ENCODE peak calls at places on chromosomes 7 and 10, in six cellular contexts. One of them, this sample, is unnamed.

GRCh38 chr10:6310977-6311376 is 108.2 kb downstream of the PFKFB3 start:
- DNase-seq in Peyer's patch: no peak
- DNase-seq in A549: no peak
- DNase-seq in body of pancreas: no peak
- DNase-seq in upper lobe of left lung: no peak
- DNase-seq in adrenal gland: no peak
- DNase-seq in this sample: no peak

GRCh38 chr7:114865564-114865963 is 56.3 kb upstream of the MDFIC start:
- DNase-seq in upper lobe of left lung: peak
- DNase-seq in adrenal gland: peak
- DNase-seq in body of pancreas: peak
- DNase-seq in Peyer's patch: no peak
- DNase-seq in A549: peak
- DNase-seq in this sample: peak

GRCh38 chr10:11682267-11682683 is 59.9 kb upstream of the ECHDC3 start:
- DNase-seq in A549: no peak
- DNase-seq in upper lobe of left lung: no peak
- DNase-seq in Peyer's patch: no peak
- DNase-seq in body of pancreas: no peak
- DNase-seq in adrenal gland: no peak
- DNase-seq in this sample: no peak

GRCh38 chr10:115355162-115355760 is 262.1 kb downstream of the ATRNL1 start:
- DNase-seq in upper lobe of left lung: no peak
- DNase-seq in body of pancreas: peak
- DNase-seq in A549: peak
- DNase-seq in Peyer's patch: no peak
- DNase-seq in adrenal gland: peak
- DNase-seq in this sample: peak

GRCh38 chr7:133480868-133481267 is 228.0 kb downstream of the EXOC4 start:
- DNase-seq in Peyer's patch: no peak
- DNase-seq in adrenal gland: no peak
- DNase-seq in A549: no peak
- DNase-seq in body of pancreas: no peak
- DNase-seq in upper lobe of left lung: no peak
- DNase-seq in this sample: no peak

GRCh38 chr10:47317251-47317650 is 5.0 kb upstream of the GDF2 start:
- DNase-seq in body of pancreas: peak
- DNase-seq in adrenal gland: no peak
- DNase-seq in upper lobe of left lung: no peak
- DNase-seq in A549: no peak
- DNase-seq in Peyer's patch: no peak
- DNase-seq in this sample: no peak

GRCh38 chr7:134547738-134548054 is 1.2 kb upstream of the AKR1B15 start:
- DNase-seq in Peyer's patch: no peak
- DNase-seq in adrenal gland: peak
- DNase-seq in A549: peak
- DNase-seq in body of pancreas: peak
- DNase-seq in upper lobe of left lung: peak
- DNase-seq in this sample: no peak

GRCh38 chr7:82599910-82600309 is 156.3 kb upstream of the CACNA2D1 start:
- DNase-seq in adrenal gland: no peak
- DNase-seq in Peyer's patch: no peak
- DNase-seq in upper lobe of left lung: no peak
- DNase-seq in body of pancreas: no peak
- DNase-seq in A549: no peak
- DNase-seq in this sample: no peak

GRCh38 chr7:39926111-39926510 is 23.9 kb upstream of the CDK13 start:
- DNase-seq in adrenal gland: no peak
- DNase-seq in upper lobe of left lung: no peak
- DNase-seq in Peyer's patch: no peak
- DNase-seq in A549: no peak
- DNase-seq in body of pancreas: no peak
- DNase-seq in this sample: no peak

GRCh38 chr7:47782792-47783191 is 165.5 kb downstream of the PKD1L1 start:
- DNase-seq in adrenal gland: no peak
- DNase-seq in body of pancreas: no peak
- DNase-seq in A549: no peak
- DNase-seq in Peyer's patch: no peak
- DNase-seq in upper lobe of left lung: no peak
- DNase-seq in this sample: no peak

GRCh38 chr10:57979466-57979865 is 288.2 kb downstream of the IPMK start:
- DNase-seq in A549: no peak
- DNase-seq in adrenal gland: no peak
- DNase-seq in Peyer's patch: no peak
- DNase-seq in upper lobe of left lung: no peak
- DNase-seq in body of pancreas: no peak
- DNase-seq in this sample: no peak

GRCh38 chr10:102395677-102396197 is at the start of gene NFKB2:
- DNase-seq in A549: no peak
- DNase-seq in Peyer's patch: no peak
- DNase-seq in body of pancreas: peak
- DNase-seq in adrenal gland: peak
- DNase-seq in upper lobe of left lung: peak
- DNase-seq in this sample: no peak

GRCh38 chr7:69619619-69620018 is 21.3 kb downstream of the AUTS2 start:
- DNase-seq in body of pancreas: no peak
- DNase-seq in adrenal gland: no peak
- DNase-seq in Peyer's patch: no peak
- DNase-seq in upper lobe of left lung: no peak
- DNase-seq in A549: no peak
- DNase-seq in this sample: no peak

GRCh38 chr10:31288961-31289360 is 30.1 kb upstream of the ZEB1 start:
- DNase-seq in Peyer's patch: no peak
- DNase-seq in body of pancreas: no peak
- DNase-seq in A549: no peak
- DNase-seq in upper lobe of left lung: no peak
- DNase-seq in adrenal gland: no peak
- DNase-seq in this sample: no peak

GRCh38 chr10:132245056-132245455 is 58.3 kb downstream of the DPYSL4 start:
- DNase-seq in body of pancreas: no peak
- DNase-seq in adrenal gland: no peak
- DNase-seq in Peyer's patch: no peak
- DNase-seq in upper lobe of left lung: no peak
- DNase-seq in A549: no peak
- DNase-seq in this sample: no peak

GRCh38 chr7:35729061-35729783 is 34.3 kb upstream of the HERPUD2 start:
- DNase-seq in adrenal gland: no peak
- DNase-seq in A549: no peak
- DNase-seq in body of pancreas: no peak
- DNase-seq in Peyer's patch: no peak
- DNase-seq in upper lobe of left lung: peak
- DNase-seq in this sample: peak

GRCh38 chr10:130575756-130576285 is 439.6 kb downstream of the GLRX3 start:
- DNase-seq in adrenal gland: no peak
- DNase-seq in body of pancreas: no peak
- DNase-seq in A549: no peak
- DNase-seq in Peyer's patch: no peak
- DNase-seq in upper lobe of left lung: no peak
- DNase-seq in this sample: no peak

GRCh38 chr7:70165477-70166170 is 567.3 kb downstream of the AUTS2 start:
- DNase-seq in Peyer's patch: no peak
- DNase-seq in upper lobe of left lung: no peak
- DNase-seq in A549: no peak
- DNase-seq in adrenal gland: no peak
- DNase-seq in body of pancreas: no peak
- DNase-seq in this sample: no peak

GRCh38 chr7:80387634-80388033 is 124.2 kb downstream of the GNAT3 start:
- DNase-seq in A549: no peak
- DNase-seq in body of pancreas: no peak
- DNase-seq in Peyer's patch: no peak
- DNase-seq in adrenal gland: no peak
- DNase-seq in upper lobe of left lung: no peak
- DNase-seq in this sample: no peak

GRCh38 chr7:47580175-47580701 is 1.7 kb downstream of the TNS3 start:
- DNase-seq in Peyer's patch: peak
- DNase-seq in body of pancreas: peak
- DNase-seq in A549: no peak
- DNase-seq in adrenal gland: peak
- DNase-seq in upper lobe of left lung: peak
- DNase-seq in this sample: no peak

GRCh38 chr10:124730790-124731189 is 13.4 kb downstream of the FAM53B start:
- DNase-seq in adrenal gland: no peak
- DNase-seq in A549: no peak
- DNase-seq in upper lobe of left lung: no peak
- DNase-seq in body of pancreas: no peak
- DNase-seq in Peyer's patch: no peak
- DNase-seq in this sample: no peak

GRCh38 chr7:133185512-133185911 is 67.4 kb upstream of the EXOC4 start:
- DNase-seq in Peyer's patch: no peak
- DNase-seq in adrenal gland: no peak
- DNase-seq in body of pancreas: no peak
- DNase-seq in A549: no peak
- DNase-seq in upper lobe of left lung: no peak
- DNase-seq in this sample: no peak

GRCh38 chr7:38311329-38311937 is 38.0 kb upstream of the TARP start:
- DNase-seq in body of pancreas: peak
- DNase-seq in upper lobe of left lung: peak
- DNase-seq in A549: peak
- DNase-seq in adrenal gland: peak
- DNase-seq in Peyer's patch: no peak
- DNase-seq in this sample: peak

GRCh38 chr10:247480-247879 is 112.2 kb downstream of the ZMYND11 start:
- DNase-seq in adrenal gland: no peak
- DNase-seq in body of pancreas: no peak
- DNase-seq in Peyer's patch: no peak
- DNase-seq in upper lobe of left lung: no peak
- DNase-seq in A549: no peak
- DNase-seq in this sample: no peak

GRCh38 chr7:148693651-148694050 is 5.1 kb upstream of the CUL1 start:
- DNase-seq in adrenal gland: no peak
- DNase-seq in A549: no peak
- DNase-seq in body of pancreas: no peak
- DNase-seq in Peyer's patch: no peak
- DNase-seq in upper lobe of left lung: no peak
- DNase-seq in this sample: no peak

GRCh38 chr10:130740788-130741785 is 570.4 kb downstream of the TCERG1L start:
- DNase-seq in A549: no peak
- DNase-seq in adrenal gland: no peak
- DNase-seq in body of pancreas: no peak
- DNase-seq in Peyer's patch: no peak
- DNase-seq in upper lobe of left lung: peak
- DNase-seq in this sample: no peak

GRCh38 chr7:158270856-158271413 is 316.7 kb downstream of the PTPRN2 start:
- DNase-seq in upper lobe of left lung: no peak
- DNase-seq in A549: no peak
- DNase-seq in body of pancreas: peak
- DNase-seq in adrenal gland: no peak
- DNase-seq in Peyer's patch: peak
- DNase-seq in this sample: no peak

GRCh38 chr7:3157541-3158287 is 114.0 kb upstream of the CARD11 start:
- DNase-seq in adrenal gland: no peak
- DNase-seq in upper lobe of left lung: no peak
- DNase-seq in body of pancreas: no peak
- DNase-seq in A549: no peak
- DNase-seq in Peyer's patch: no peak
- DNase-seq in this sample: no peak

GRCh38 chr10:23585666-23586065 is 146.8 kb downstream of the OTUD1 start:
- DNase-seq in upper lobe of left lung: no peak
- DNase-seq in body of pancreas: no peak
- DNase-seq in Peyer's patch: no peak
- DNase-seq in A549: no peak
- DNase-seq in adrenal gland: no peak
- DNase-seq in this sample: no peak

GRCh38 chr10:31768467-31768866 is 160.2 kb downstream of the ARHGAP12 start:
- DNase-seq in Peyer's patch: no peak
- DNase-seq in A549: no peak
- DNase-seq in adrenal gland: no peak
- DNase-seq in upper lobe of left lung: no peak
- DNase-seq in body of pancreas: no peak
- DNase-seq in this sample: no peak

GRCh38 chr7:45180084-45180986 is 22.7 kb downstream of the RAMP3 start:
- DNase-seq in Peyer's patch: peak
- DNase-seq in adrenal gland: peak
- DNase-seq in body of pancreas: no peak
- DNase-seq in A549: no peak
- DNase-seq in upper lobe of left lung: peak
- DNase-seq in this sample: no peak

GRCh38 chr7:5396999-5397656 is 26.5 kb downstream of the TNRC18 start:
- DNase-seq in upper lobe of left lung: peak
- DNase-seq in A549: peak
- DNase-seq in Peyer's patch: peak
- DNase-seq in body of pancreas: peak
- DNase-seq in adrenal gland: peak
- DNase-seq in this sample: peak
- TF ChIP-seq POLR2A in upper lobe of left lung: peak
- TF ChIP-seq POLR2A in A549: peak
- TF ChIP-seq POLR2A in Peyer's patch: no peak
- TF ChIP-seq POLR2A in body of pancreas: peak
- TF ChIP-seq POLR2A in adrenal gland: no peak
- TF ChIP-seq POLR2A in this sample: peak

GRCh38 chr10:86711237-86711956 is 43.1 kb downstream of the LDB3 start:
- DNase-seq in Peyer's patch: peak
- DNase-seq in upper lobe of left lung: peak
- DNase-seq in A549: peak
- DNase-seq in body of pancreas: peak
- DNase-seq in adrenal gland: peak
- DNase-seq in this sample: peak
- TF ChIP-seq POLR2A in Peyer's patch: peak
- TF ChIP-seq POLR2A in upper lobe of left lung: peak
- TF ChIP-seq POLR2A in A549: peak
- TF ChIP-seq POLR2A in body of pancreas: peak
- TF ChIP-seq POLR2A in adrenal gland: peak
- TF ChIP-seq POLR2A in this sample: peak

GRCh38 chr10:95443636-95444035 is 117.5 kb downstream of the SORBS1 start:
- DNase-seq in A549: no peak
- DNase-seq in Peyer's patch: no peak
- DNase-seq in body of pancreas: no peak
- DNase-seq in adrenal gland: no peak
- DNase-seq in upper lobe of left lung: no peak
- DNase-seq in this sample: no peak
- TF ChIP-seq POLR2A in A549: no peak
- TF ChIP-seq POLR2A in Peyer's patch: no peak
- TF ChIP-seq POLR2A in body of pancreas: no peak
- TF ChIP-seq POLR2A in adrenal gland: no peak
- TF ChIP-seq POLR2A in upper lobe of left lung: no peak
- TF ChIP-seq POLR2A in this sample: no peak

DNA sequence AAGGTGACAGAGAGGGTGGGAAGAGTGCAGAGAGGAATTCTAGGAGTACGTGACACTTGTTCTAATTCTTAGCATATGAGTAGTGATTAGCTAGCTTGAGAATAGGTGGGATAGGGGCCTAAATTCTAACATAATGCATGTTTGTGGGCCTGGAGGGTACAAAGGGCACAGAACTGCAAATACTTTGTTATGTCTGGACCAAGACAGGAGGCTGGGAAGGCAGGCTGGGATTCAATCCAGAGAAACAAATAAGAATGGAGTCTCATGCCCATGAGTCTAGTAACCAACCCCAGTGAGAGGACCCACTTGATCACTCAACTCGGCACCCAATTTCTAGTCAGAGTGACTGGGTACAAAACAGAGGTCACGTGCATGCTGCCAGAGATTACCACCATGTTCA is 40.9 kb downstream of the RHOBTB1 start:
- DNase-seq in Peyer's patch: no peak
- DNase-seq in A549: no peak
- DNase-seq in adrenal gland: no peak
- DNase-seq in upper lobe of left lung: no peak
- DNase-seq in body of pancreas: no peak
- DNase-seq in this sample: no peak
- TF ChIP-seq POLR2A in Peyer's patch: no peak
- TF ChIP-seq POLR2A in A549: no peak
- TF ChIP-seq POLR2A in adrenal gland: no peak
- TF ChIP-seq POLR2A in upper lobe of left lung: no peak
- TF ChIP-seq POLR2A in body of pancreas: no peak
- TF ChIP-seq POLR2A in this sample: no peak

This sample was measured in erythroblast.